ENCODE peak calls at places on chromosome 9, in four cellular contexts. One of them, this sample, is unnamed.
A peak's percentile ranks its signal among the peaks of the same experiment; 100 is the strongest.

GRCh38 chr9:88418025-88418424 is 29.8 kb downstream of the SPIN1 start:
- DNase-seq in fibroblast of pulmonary artery: no peak
- DNase-seq in skeletal muscle cell: no peak
- DNase-seq in pancreas: no peak
- DNase-seq in this sample: no peak

GRCh38 chr9:126417007-126417406 is 90.4 kb downstream of the MVB12B start:
- DNase-seq in fibroblast of pulmonary artery: no peak
- DNase-seq in skeletal muscle cell: no peak
- DNase-seq in pancreas: no peak
- DNase-seq in this sample: no peak

GRCh38 chr9:69546265-69546664 is 125.9 kb downstream of the APBA1 start:
- DNase-seq in fibroblast of pulmonary artery: peak; percentile 34
- DNase-seq in skeletal muscle cell: no peak
- DNase-seq in pancreas: no peak
- DNase-seq in this sample: peak; percentile 4

GRCh38 chr9:85212209-85212608 is 529.5 kb downstream of the AGTPBP1 start:
- DNase-seq in fibroblast of pulmonary artery: peak; percentile 30
- DNase-seq in pancreas: no peak
- DNase-seq in skeletal muscle cell: peak; percentile 12
- DNase-seq in this sample: no peak

GRCh38 chr9:116653580-116654355 is 33.3 kb upstream of the TRIM32 start:
- DNase-seq in pancreas: no peak
- DNase-seq in fibroblast of pulmonary artery: no peak
- DNase-seq in skeletal muscle cell: no peak
- DNase-seq in this sample: peak; percentile 26

GRCh38 chr9:108816037-108816436 is 39.7 kb downstream of the ACTL7B start:
- DNase-seq in pancreas: no peak
- DNase-seq in fibroblast of pulmonary artery: no peak
- DNase-seq in skeletal muscle cell: no peak
- DNase-seq in this sample: no peak

GRCh38 chr9:76177924-76178323 is 216.3 kb downstream of the RFK start:
- DNase-seq in skeletal muscle cell: no peak
- DNase-seq in pancreas: no peak
- DNase-seq in fibroblast of pulmonary artery: no peak
- DNase-seq in this sample: no peak

GRCh38 chr9:4111233-4112000 is 188.5 kb downstream of the GLIS3 start:
- DNase-seq in fibroblast of pulmonary artery: no peak
- DNase-seq in pancreas: no peak
- DNase-seq in skeletal muscle cell: no peak
- DNase-seq in this sample: peak; percentile 32

GRCh38 chr9:117451336-117451735 is 36.5 kb upstream of the ASTN2 start:
- DNase-seq in pancreas: no peak
- DNase-seq in skeletal muscle cell: no peak
- DNase-seq in fibroblast of pulmonary artery: no peak
- DNase-seq in this sample: no peak

GRCh38 chr9:134366223-134367031 is 40.2 kb downstream of the RXRA start:
- DNase-seq in pancreas: peak; percentile 83
- DNase-seq in skeletal muscle cell: peak; percentile 62
- DNase-seq in fibroblast of pulmonary artery: peak; percentile 81
- DNase-seq in this sample: peak; percentile 89

GRCh38 chr9:81871695-81872094 is 56.5 kb upstream of the SPATA31D4 start:
- DNase-seq in skeletal muscle cell: peak; percentile 27
- DNase-seq in pancreas: no peak
- DNase-seq in fibroblast of pulmonary artery: peak; percentile 70
- DNase-seq in this sample: no peak

GRCh38 chr9:106866243-106866642 is 3.3 kb downstream of the ZNF462 start:
- DNase-seq in skeletal muscle cell: no peak
- DNase-seq in fibroblast of pulmonary artery: no peak
- DNase-seq in pancreas: no peak
- DNase-seq in this sample: no peak

GRCh38 chr9:96061293-96061987 is 185.9 kb downstream of the ERCC6L2 start:
- DNase-seq in pancreas: no peak
- DNase-seq in skeletal muscle cell: peak; percentile 13
- DNase-seq in fibroblast of pulmonary artery: peak; percentile 65
- DNase-seq in this sample: peak; percentile 51

GRCh38 chr9:29393064-29393463 is 1819.8 kb upstream of the C9orf72 start:
- DNase-seq in skeletal muscle cell: peak; percentile 76
- DNase-seq in pancreas: no peak
- DNase-seq in fibroblast of pulmonary artery: peak; percentile 50
- DNase-seq in this sample: peak; percentile 47

GRCh38 chr9:127557466-127557869 is 54.6 kb upstream of the STXBP1 start:
- DNase-seq in skeletal muscle cell: no peak
- DNase-seq in fibroblast of pulmonary artery: peak; percentile 59
- DNase-seq in pancreas: no peak
- DNase-seq in this sample: peak; percentile 72

GRCh38 chr9:131203438-131204219 is 72.7 kb downstream of the FAM78A start:
- DNase-seq in skeletal muscle cell: no peak
- DNase-seq in fibroblast of pulmonary artery: no peak
- DNase-seq in pancreas: no peak
- DNase-seq in this sample: no peak

GRCh38 chr9:79129865-79130480 is 441.8 kb upstream of the TLE4 start:
- DNase-seq in fibroblast of pulmonary artery: peak; percentile 71
- DNase-seq in pancreas: peak; percentile 66
- DNase-seq in skeletal muscle cell: no peak
- DNase-seq in this sample: peak; percentile 65

GRCh38 chr9:100472725-100473261 is at the start of gene TMEFF1:
- DNase-seq in skeletal muscle cell: no peak
- DNase-seq in pancreas: peak; percentile 78
- DNase-seq in fibroblast of pulmonary artery: peak; percentile 8
- DNase-seq in this sample: peak; percentile 12

GRCh38 chr9:132175431-132175830 is 13.6 kb downstream of the NTNG2 start:
- DNase-seq in fibroblast of pulmonary artery: no peak
- DNase-seq in pancreas: no peak
- DNase-seq in skeletal muscle cell: no peak
- DNase-seq in this sample: no peak

GRCh38 chr9:34929506-34930102 is 28.5 kb upstream of the PHF24 start:
- DNase-seq in pancreas: peak; percentile 62
- DNase-seq in skeletal muscle cell: no peak
- DNase-seq in fibroblast of pulmonary artery: peak; percentile 26
- DNase-seq in this sample: peak; percentile 18

GRCh38 chr9:126326228-126327015 is at the start of gene MVB12B:
- DNase-seq in pancreas: peak; percentile 81
- DNase-seq in fibroblast of pulmonary artery: no peak
- DNase-seq in skeletal muscle cell: no peak
- DNase-seq in this sample: peak; percentile 11

GRCh38 chr9:7936201-7936600 is 136.6 kb upstream of the DMAC1 start:
- DNase-seq in fibroblast of pulmonary artery: no peak
- DNase-seq in skeletal muscle cell: no peak
- DNase-seq in pancreas: no peak
- DNase-seq in this sample: no peak

GRCh38 chr9:132590037-132590317 is 7.6 kb downstream of the BARHL1 start:
- DNase-seq in skeletal muscle cell: no peak
- DNase-seq in fibroblast of pulmonary artery: no peak
- DNase-seq in pancreas: no peak
- DNase-seq in this sample: no peak

GRCh38 chr9:110886832-110887231 is 151.4 kb downstream of the LPAR1 start:
- DNase-seq in pancreas: no peak
- DNase-seq in fibroblast of pulmonary artery: peak; percentile 64
- DNase-seq in skeletal muscle cell: no peak
- DNase-seq in this sample: peak; percentile 77

GRCh38 chr9:21557428-21557768 is 75.3 kb upstream of the IFNE start:
- DNase-seq in pancreas: no peak
- DNase-seq in fibroblast of pulmonary artery: no peak
- DNase-seq in skeletal muscle cell: no peak
- DNase-seq in this sample: no peak

GRCh38 chr9:21558079-21558478 is 76.0 kb upstream of the IFNE start:
- DNase-seq in pancreas: no peak
- DNase-seq in fibroblast of pulmonary artery: no peak
- DNase-seq in skeletal muscle cell: no peak
- DNase-seq in this sample: no peak

GRCh38 chr9:21556581-21557427 is 74.7 kb upstream of the IFNE start:
- DNase-seq in pancreas: no peak
- DNase-seq in fibroblast of pulmonary artery: no peak
- DNase-seq in skeletal muscle cell: no peak
- DNase-seq in this sample: peak; percentile 58

GRCh38 chr9:21554813-21555212 is 72.7 kb upstream of the IFNE start:
- DNase-seq in skeletal muscle cell: no peak
- DNase-seq in fibroblast of pulmonary artery: no peak
- DNase-seq in pancreas: no peak
- DNase-seq in this sample: no peak

GRCh38 chr9:21555911-21556310 is 73.8 kb upstream of the IFNE start:
- DNase-seq in pancreas: no peak
- DNase-seq in skeletal muscle cell: no peak
- DNase-seq in fibroblast of pulmonary artery: peak; percentile 47
- DNase-seq in this sample: peak; percentile 44
- H3K4me3 ChIP-seq in pancreas: no peak overlapping the region
- H3K4me3 ChIP-seq in skeletal muscle cell: peak overlapping the region; percentile 96
- H3K4me3 ChIP-seq in fibroblast of pulmonary artery: peak overlapping the region; percentile 62
- H3K4me3 ChIP-seq in this sample: peak overlapping the region; percentile 84

GRCh38 chr9:71937898-71938297 is 26.5 kb downstream of the C9orf85 start:
- DNase-seq in pancreas: no peak
- DNase-seq in fibroblast of pulmonary artery: no peak
- DNase-seq in skeletal muscle cell: no peak
- DNase-seq in this sample: no peak
- H3K4me3 ChIP-seq in pancreas: no peak overlapping the region
- H3K4me3 ChIP-seq in fibroblast of pulmonary artery: no peak overlapping the region
- H3K4me3 ChIP-seq in skeletal muscle cell: no peak overlapping the region
- H3K4me3 ChIP-seq in this sample: no peak overlapping the region

DNA sequence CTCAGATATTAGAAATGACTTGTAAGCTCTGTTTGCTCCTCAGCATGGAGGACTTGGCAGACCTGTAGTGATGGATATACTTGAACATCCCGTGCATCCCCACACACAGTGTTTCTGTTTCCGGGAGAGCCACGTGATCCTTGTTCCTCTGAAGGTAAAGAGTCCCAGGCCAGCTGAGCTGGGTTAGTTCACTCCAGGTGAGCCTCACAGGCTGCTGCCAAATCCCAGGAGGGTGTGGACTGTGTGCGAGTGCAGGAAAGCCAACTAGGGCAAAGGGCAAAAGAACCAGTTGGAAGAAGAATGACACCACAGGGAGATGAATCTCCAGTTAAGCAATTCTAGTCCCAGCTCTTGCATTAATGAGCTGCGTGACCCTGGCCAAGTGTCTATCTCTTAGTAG is 10.4 kb upstream of the TOMM5 start:
- DNase-seq in skeletal muscle cell: no peak
- DNase-seq in pancreas: no peak
- DNase-seq in fibroblast of pulmonary artery: no peak
- DNase-seq in this sample: no peak
- H3K4me3 ChIP-seq in skeletal muscle cell: no peak overlapping the region
- H3K4me3 ChIP-seq in pancreas: no peak overlapping the region
- H3K4me3 ChIP-seq in fibroblast of pulmonary artery: no peak overlapping the region
- H3K4me3 ChIP-seq in this sample: no peak overlapping the region

GRCh38 chr9:137988051-137988450 is 110.5 kb downstream of the CACNA1B start:
- DNase-seq in pancreas: no peak
- DNase-seq in fibroblast of pulmonary artery: no peak
- DNase-seq in skeletal muscle cell: no peak
- DNase-seq in this sample: no peak
- H3K4me3 ChIP-seq in pancreas: no peak overlapping the region
- H3K4me3 ChIP-seq in fibroblast of pulmonary artery: no peak overlapping the region
- H3K4me3 ChIP-seq in skeletal muscle cell: no peak overlapping the region
- H3K4me3 ChIP-seq in this sample: no peak overlapping the region

GRCh38 chr9:136206602-136207333 is 1.8 kb upstream of the LHX3 start:
- DNase-seq in fibroblast of pulmonary artery: no peak
- DNase-seq in skeletal muscle cell: no peak
- DNase-seq in pancreas: no peak
- DNase-seq in this sample: no peak

GRCh38 chr9:136207616-136208015 is 2.7 kb upstream of the LHX3 start:
- DNase-seq in pancreas: no peak
- DNase-seq in fibroblast of pulmonary artery: no peak
- DNase-seq in skeletal muscle cell: no peak
- DNase-seq in this sample: no peak

GRCh38 chr9:136204838-136205706 is at the start of gene LHX3:
- DNase-seq in fibroblast of pulmonary artery: peak; percentile 8
- DNase-seq in pancreas: peak; percentile 74
- DNase-seq in skeletal muscle cell: no peak
- DNase-seq in this sample: peak; percentile 16

GRCh38 chr9:136204086-136204805 is 682 bp downstream of the LHX3 start:
- DNase-seq in skeletal muscle cell: no peak
- DNase-seq in fibroblast of pulmonary artery: no peak
- DNase-seq in pancreas: no peak
- DNase-seq in this sample: no peak

GRCh38 chr9:136205707-136205992 is 722 bp upstream of the LHX3 start:
- DNase-seq in fibroblast of pulmonary artery: no peak
- DNase-seq in pancreas: no peak
- DNase-seq in skeletal muscle cell: no peak
- DNase-seq in this sample: no peak
- H3K4me3 ChIP-seq in fibroblast of pulmonary artery: no peak overlapping the region
- H3K4me3 ChIP-seq in pancreas: no peak overlapping the region
- H3K4me3 ChIP-seq in skeletal muscle cell: no peak overlapping the region
- H3K4me3 ChIP-seq in this sample: no peak overlapping the region

GRCh38 chr9:125141751-125142150 is 1.6 kb downstream of the SCAI start:
- DNase-seq in fibroblast of pulmonary artery: no peak
- DNase-seq in skeletal muscle cell: no peak
- DNase-seq in pancreas: no peak
- DNase-seq in this sample: no peak

GRCh38 chr9:125142560-125143376 is 560 bp downstream of the SCAI start:
- DNase-seq in skeletal muscle cell: no peak
- DNase-seq in fibroblast of pulmonary artery: no peak
- DNase-seq in pancreas: no peak
- DNase-seq in this sample: no peak

GRCh38 chr9:125143377-125144090 is at the start of gene SCAI:
- DNase-seq in fibroblast of pulmonary artery: peak; percentile 99
- DNase-seq in skeletal muscle cell: peak; percentile 96
- DNase-seq in pancreas: peak; percentile 96
- DNase-seq in this sample: peak; percentile 99

GRCh38 chr9:125140576-125140975 is 2.8 kb downstream of the SCAI start:
- DNase-seq in skeletal muscle cell: no peak
- DNase-seq in pancreas: no peak
- DNase-seq in fibroblast of pulmonary artery: no peak
- DNase-seq in this sample: no peak

DNA sequence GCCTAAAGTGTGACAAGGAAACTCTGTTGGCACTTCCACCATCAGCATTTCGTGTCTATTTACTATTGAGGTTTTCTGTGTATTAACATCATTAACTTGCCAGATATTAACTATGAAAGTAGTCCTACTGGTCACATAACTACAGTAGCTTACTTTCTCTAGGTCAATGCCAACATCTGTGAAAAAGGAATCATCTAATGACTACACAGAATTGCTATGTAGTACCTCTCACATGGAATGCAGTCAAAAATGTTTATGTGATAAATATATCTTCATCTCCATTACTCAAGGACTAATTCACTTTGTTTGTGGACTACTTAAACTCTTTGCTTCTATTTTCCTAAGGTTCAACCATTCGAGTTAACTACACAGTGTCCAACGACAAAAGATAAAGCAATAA is 2.1 kb downstream of the SCAI start:
- DNase-seq in fibroblast of pulmonary artery: no peak
- DNase-seq in skeletal muscle cell: no peak
- DNase-seq in pancreas: no peak
- DNase-seq in this sample: no peak
- H3K4me3 ChIP-seq in fibroblast of pulmonary artery: no peak overlapping the region
- H3K4me3 ChIP-seq in skeletal muscle cell: no peak overlapping the region
- H3K4me3 ChIP-seq in pancreas: no peak overlapping the region
- H3K4me3 ChIP-seq in this sample: no peak overlapping the region

GRCh38 chr9:104993291-104993963 is 65.5 kb upstream of the ABCA1 start:
- DNase-seq in fibroblast of pulmonary artery: peak; percentile 95
- DNase-seq in pancreas: no peak
- DNase-seq in skeletal muscle cell: peak; percentile 48
- DNase-seq in this sample: peak; percentile 96
- H3K4me3 ChIP-seq in fibroblast of pulmonary artery: no peak overlapping the region
- H3K4me3 ChIP-seq in pancreas: no peak overlapping the region
- H3K4me3 ChIP-seq in skeletal muscle cell: no peak overlapping the region
- H3K4me3 ChIP-seq in this sample: no peak overlapping the region

This sample was measured in fibroblast of villous mesenchyme.